ENCODE peak calls at places on chromosomes 11 and 22, in four cellular contexts. O is trophoblast cell, K is IMR-90, G is H9. B is an unnamed sample.

GRCh38 chr11:67415501-67416304 is at the start of gene CARNS1:
- DNase-seq in G (peak; percentile 76), K (no peak), O (no peak), B (no peak)

GRCh38 chr11:116536416-116536815 is 236.4 kb downstream of the BUD13 start:
- DNase-seq in G (no peak), O (no peak), K (no peak), B (no peak)

GRCh38 chr11:89516496-89516895 is 25.3 kb upstream of the NOX4 start:
- DNase-seq in K (no peak), G (no peak), O (no peak), B (no peak)

GRCh38 chr11:68506908-68507307 is 46.4 kb downstream of the PPP6R3 start:
- DNase-seq in G (no peak), O (no peak), K (no peak), B (no peak)

GRCh38 chr22:17678817-17679385 is 40.3 kb downstream of the BCL2L13 start:
- DNase-seq in O (peak; percentile 38), K (no peak), G (no peak), B (no peak)

GRCh38 chr11:61332266-61332822 is 561 bp downstream of the DDB1 start:
- DNase-seq in K (peak; percentile 36), G (no peak), O (peak; percentile 70), B (no peak)

GRCh38 chr11:109960831-109961230 is 132.4 kb upstream of the ZC3H12C start:
- DNase-seq in O (peak; percentile 6), K (peak; percentile 79), G (no peak), B (peak; percentile 32)

GRCh38 chr11:125165111-125165663 is 636 bp downstream of the PKNOX2 start:
- DNase-seq in O (peak; percentile 10), G (no peak), K (peak; percentile 24), B (peak; percentile 29)

GRCh38 chr11:133828861-133829260 is 16.5 kb downstream of the SPATA19 start:
- DNase-seq in K (no peak), G (no peak), O (no peak), B (no peak)

GRCh38 chr22:21876486-21877176 is 9.2 kb upstream of the MAPK1 start:
- DNase-seq in O (no peak), G (no peak), K (peak; percentile 68), B (no peak)

GRCh38 chr11:123429336-123429735 is 733 bp upstream of the GRAMD1B start:
- DNase-seq in O (peak; percentile 72), G (no peak), K (peak; percentile 86), B (no peak)

GRCh38 chr22:31093090-31093850 is 12.2 kb downstream of the SMTN start:
- DNase-seq in K (no peak), G (peak; percentile 24), O (no peak), B (no peak)

DNA sequence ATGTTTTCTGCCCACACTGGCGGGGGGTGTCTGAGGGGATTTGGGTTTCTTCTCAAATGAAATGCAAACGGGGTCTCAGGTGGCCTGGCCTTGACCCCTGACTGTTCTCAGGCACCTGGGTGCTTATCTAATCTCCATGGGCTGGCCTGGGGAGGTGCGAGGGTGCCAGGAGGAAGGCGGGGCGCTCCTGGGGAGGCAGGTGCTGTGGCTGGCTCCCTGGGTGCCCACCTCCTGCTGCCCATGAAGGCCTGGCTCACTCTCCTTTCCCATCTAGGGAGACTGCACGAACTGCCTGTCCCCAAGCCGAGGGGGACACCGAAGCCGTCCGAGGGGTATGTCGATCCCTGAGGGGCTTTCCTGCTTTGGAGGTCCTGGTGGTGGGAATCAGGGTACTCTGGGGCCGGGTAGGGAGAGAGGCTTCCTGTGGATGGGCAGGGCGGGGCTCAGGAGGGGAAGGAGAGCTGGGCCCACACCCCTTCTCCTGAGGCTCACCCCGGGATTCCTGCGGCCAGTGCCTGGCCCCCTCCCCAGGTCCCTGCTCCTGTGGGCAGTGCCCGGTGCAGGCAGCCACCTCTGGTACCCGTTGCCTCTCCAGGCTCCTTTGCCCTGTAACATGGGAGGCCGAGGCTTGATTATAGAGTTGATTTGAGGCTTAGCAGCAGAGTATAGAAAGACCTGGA is 18.4 kb downstream of the MICALL1 start:
- DNase-seq in G (no peak), O (no peak), K (no peak), B (no peak)
- H3K9ac ChIP-seq in G (no peak overlapping the region), O (no peak overlapping the region), K (no peak overlapping the region), B (no peak overlapping the region)

DNA sequence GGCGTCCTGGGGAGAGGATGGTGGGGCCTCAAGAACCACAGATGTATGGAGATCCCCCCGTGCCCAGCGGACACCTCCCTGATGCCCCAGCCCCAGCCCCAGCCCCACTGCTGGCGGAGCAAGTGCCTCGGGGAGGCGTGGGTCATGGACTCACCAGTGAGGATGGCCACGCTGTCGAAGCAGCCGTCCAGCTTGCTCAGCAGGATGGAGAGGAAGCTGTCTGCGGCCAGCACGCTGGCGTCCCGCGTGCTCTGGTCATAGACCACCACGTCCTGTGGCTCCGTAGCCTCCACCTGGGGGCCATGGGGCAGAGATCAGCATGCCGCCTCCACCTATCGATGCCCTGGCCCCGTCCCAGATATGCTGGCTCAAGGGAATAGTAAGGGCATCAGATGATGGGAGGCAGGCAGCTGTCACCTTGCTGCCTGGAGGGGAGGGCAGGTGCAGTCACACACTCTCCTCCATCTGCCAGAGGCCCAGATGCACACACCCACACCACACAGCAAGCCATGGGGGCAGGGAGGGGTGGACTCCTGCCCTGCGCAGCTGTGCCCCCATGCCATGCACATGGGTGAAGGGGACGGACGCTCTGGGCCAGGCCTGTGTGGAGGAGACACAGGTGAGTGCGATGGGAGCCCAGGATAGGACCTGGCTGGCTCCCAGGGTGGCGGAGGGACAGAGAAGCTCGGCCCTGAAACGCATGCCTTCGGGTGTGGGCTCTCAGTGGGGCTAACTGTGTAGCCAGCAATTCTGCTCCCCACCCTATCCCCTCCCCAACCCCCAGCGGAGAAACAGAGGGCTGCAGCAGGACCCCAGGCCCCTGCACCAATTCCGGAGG is 8.2 kb downstream of the DUSP8 start:
- DNase-seq in O (no peak), G (no peak), K (no peak), B (no peak)
- H4K91ac ChIP-seq in O (no peak overlapping the region), G (no peak overlapping the region), K (peak overlapping the region; percentile 51), B (no peak overlapping the region)

GRCh38 chr22:46063861-46064235 is 86.5 kb upstream of the PPARA start:
- DNase-seq in O (no peak), K (no peak), G (no peak), B (no peak)
- H3K9ac ChIP-seq in O (no peak overlapping the region), K (no peak overlapping the region), G (no peak overlapping the region), B (no peak overlapping the region)

GRCh38 chr11:45105233-45105992 is 41.0 kb upstream of the PRDM11 start:
- DNase-seq in G (peak; percentile 94), O (peak; percentile 66), K (peak; percentile 65), B (peak; percentile 79)
- H4K91ac ChIP-seq in G (no peak overlapping the region), O (no peak overlapping the region), K (no peak overlapping the region), B (no peak overlapping the region)

GRCh38 chr11:75326439-75326810 is 25.0 kb downstream of the ARRB1 start:
- DNase-seq in G (no peak), O (no peak), K (no peak), B (no peak)
- H3K9ac ChIP-seq in G (no peak overlapping the region), O (no peak overlapping the region), K (no peak overlapping the region), B (no peak overlapping the region)

GRCh38 chr11:845872-846271 is 3.2 kb downstream of the TSPAN4 start:
- DNase-seq in G (no peak), O (no peak), K (no peak), B (no peak)
- H4K91ac ChIP-seq in G (no peak overlapping the region), O (no peak overlapping the region), K (peak overlapping the region; percentile 93), B (no peak overlapping the region)

GRCh38 chr11:62593434-62594044 is 2.2 kb upstream of the TUT1 start:
- DNase-seq in G (peak; percentile 85), K (peak; percentile 70), O (peak; percentile 60), B (peak; percentile 70)
- H3K9ac ChIP-seq in G (no peak overlapping the region), K (no peak overlapping the region), O (peak overlapping the region; percentile 49), B (no peak overlapping the region)

B was measured in neuronal stem cell.